ENCODE peak calls at places on chromosome 2, in four cellular contexts. B is CD8-positive, alpha-beta memory T cell; W is activated naive CD4-positive, alpha-beta T cell; Z is activated CD4-positive, alpha-beta T cell treated with anti-CD3 and anti-CD28 coated beads, Interleukin-2, amount 50 U/mL, for 1 hour. N is an unnamed sample.

GRCh38 chr2:49857371-49858112 is 703.2 kb upstream of the FSHR start:
- DNase-seq in W (no peak), Z (no peak), B (no peak), N (no peak)

GRCh38 chr2:74908763-74909444 is 49.5 kb upstream of the POLE4 start:
- DNase-seq in B (no peak), W (no peak), Z (no peak), N (no peak)

GRCh38 chr2:177422271-177422670 is 29.7 kb downstream of the AGPS start:
- DNase-seq in B (no peak), Z (no peak), W (no peak), N (no peak)

GRCh38 chr2:208222351-208222750 is 32.5 kb downstream of the IDH1 start:
- DNase-seq in B (no peak), Z (no peak), W (no peak), N (no peak)

GRCh38 chr2:136206613-136207012 is 88.7 kb upstream of the CXCR4 start:
- DNase-seq in W (no peak), B (no peak), Z (no peak), N (no peak)

GRCh38 chr2:98909381-98910211 is 26.4 kb downstream of the CRACDL start:
- DNase-seq in B (no peak), W (no peak), Z (no peak), N (no peak)

GRCh38 chr2:61350777-61351176 is 120.1 kb downstream of the USP34 start:
- DNase-seq in Z (no peak), W (no peak), B (no peak), N (no peak)

GRCh38 chr2:239020541-239021041 is 172.7 kb downstream of the TWIST2 start:
- DNase-seq in W (no peak), B (no peak), Z (no peak), N (no peak)

GRCh38 chr2:189226017-189226416 is 46.5 kb upstream of the COL5A2 start:
- DNase-seq in B (no peak), W (no peak), Z (no peak), N (no peak)

GRCh38 chr2:150526827-150527226 is 39.4 kb upstream of the RND3 start:
- DNase-seq in B (no peak), Z (no peak), W (no peak), N (no peak)

GRCh38 chr2:144505245-144505801 is 14.6 kb downstream of the ZEB2 start:
- DNase-seq in Z (no peak), B (no peak), W (no peak), N (no peak)

GRCh38 chr2:200659410-200659809 is 73.6 kb downstream of the AOX1 start:
- DNase-seq in B (no peak), W (no peak), Z (no peak), N (no peak)

GRCh38 chr2:201126308-201127127 is 10.6 kb downstream of the CFLAR start:
- DNase-seq in B (no peak), Z (no peak), W (no peak), N (no peak)

N was measured in central memory CD8-positive, alpha-beta T cell.